ENCODE peak calls at places on chromosomes 5 and 9, in seven cellular contexts. C is PC-3, L is NCI-H1092, Q is astrocyte of the spinal cord, E is heart left ventricle, Z is NCI-H1694, G is H7. R is an unnamed sample.

GRCh38 chr5:92678576-92679105 is 902.4 kb downstream of the NR2F1-AS1 start:
- DNase-seq in C (peak; percentile 49), L (no peak), Q (no peak), E (no peak), Z (no peak), G (no peak), R (no peak)

GRCh38 chr9:134855900-134856377 is 24.7 kb upstream of the FCN2 start:
- DNase-seq in C (no peak), L (no peak), Q (no peak), E (no peak), Z (no peak), G (peak; percentile 18), R (no peak)

GRCh38 chr5:42397267-42397666 is 26.0 kb upstream of the GHR start:
- DNase-seq in C (no peak), L (no peak), Q (no peak), E (peak; percentile 73), Z (no peak), G (no peak), R (no peak)

GRCh38 chr9:122131401-122131921 is 28.1 kb downstream of the NDUFA8 start:
- DNase-seq in C (no peak), L (peak; percentile 15), Q (no peak), E (peak; percentile 68), Z (no peak), G (peak; percentile 89), R (peak; percentile 30)

GRCh38 chr5:41598011-41598410 is 87.6 kb upstream of the PLCXD3 start:
- DNase-seq in C (no peak), L (no peak), Q (peak; percentile 51), E (no peak), Z (no peak), G (no peak), R (no peak)

GRCh38 chr5:28301676-28302075 is 1263.3 kb upstream of the CDH9 start:
- DNase-seq in C (peak; percentile 78), L (no peak), Q (peak; percentile 90), E (no peak), Z (no peak), G (no peak), R (no peak)

GRCh38 chr5:36491860-36492259 is 114.5 kb upstream of the SLC1A3 start:
- DNase-seq in C (no peak), L (no peak), Q (no peak), E (peak; percentile 35), Z (no peak), G (no peak), R (no peak)

GRCh38 chr5:684771-685216 is 8.4 kb downstream of the TPPP start:
- DNase-seq in C (no peak), L (no peak), Q (no peak), E (no peak), Z (no peak), G (no peak), R (no peak)

GRCh38 chr9:81588148-81588874 is 101.0 kb downstream of the TLE1 start:
- DNase-seq in C (peak; percentile 82), L (peak; percentile 41), Q (peak; percentile 76), E (no peak), Z (no peak), G (no peak), R (no peak)

GRCh38 chr9:129633848-129634247 is 7.9 kb downstream of the NTMT1 start:
- DNase-seq in C (no peak), L (no peak), Q (no peak), E (no peak), Z (no peak), G (no peak), R (no peak)

GRCh38 chr5:35660451-35660850 is 42.8 kb downstream of the SPEF2 start:
- DNase-seq in C (no peak), L (no peak), Q (no peak), E (no peak), Z (no peak), G (no peak), R (no peak)

R was measured in NCI-H1105 treated with DMSO at 0.1 percent for 48 hours.